ENCODE peak calls at places on chromosomes 4 and X, in seven cellular contexts. B is fibroblast of the aortic adventitia, Z is MM.1S, T is DND-41, G is neural progenitor cell, M is nephron progenitor cell, D is testis. A is an unnamed sample.

GRCh38 chrX:72714471-72714916 is 388 bp upstream of the PHKA1 start:
- DNase-seq in B (peak), Z (no peak), T (no peak), G (peak), M (peak), D (peak), A (no peak)

GRCh38 chr4:56641494-56642051 is 39.5 kb downstream of the HOPX start:
- DNase-seq in B (peak), Z (no peak), T (no peak), G (no peak), M (no peak), D (no peak), A (no peak)

GRCh38 chr4:182828678-182829025 is 88.5 kb downstream of the DCTD start:
- DNase-seq in B (no peak), Z (no peak), T (no peak), G (peak), M (no peak), D (no peak), A (no peak)

GRCh38 chr4:153488006-153488718 is 22.0 kb downstream of the TMEM131L start:
- DNase-seq in B (peak), Z (no peak), T (peak), G (no peak), M (no peak), D (no peak), A (peak)

GRCh38 chr4:153792893-153793227 is 4.0 kb upstream of the SFRP2 start:
- DNase-seq in B (no peak), Z (no peak), T (no peak), G (peak), M (no peak), D (no peak), A (no peak)

GRCh38 chrX:53317365-53318069 is 36.1 kb upstream of the IQSEC2 start:
- DNase-seq in B (peak), Z (peak), T (peak), G (peak), M (peak), D (peak), A (peak)

GRCh38 chr4:132709024-132709423 is 440.1 kb upstream of the PCDH10 start:
- DNase-seq in B (no peak), Z (peak), T (no peak), G (no peak), M (no peak), D (no peak), A (no peak)

GRCh38 chr4:2843909-2844584 is 403 bp downstream of the ADD1 start:
- DNase-seq in B (no peak), Z (peak), T (no peak), G (peak), M (peak), D (peak), A (peak)

GRCh38 chr4:55554453-55555030 is 7.8 kb upstream of the CLOCK start:
- DNase-seq in B (peak), Z (peak), T (no peak), G (no peak), M (no peak), D (no peak), A (peak)

GRCh38 chr4:159232465-159233106 is 129.7 kb downstream of the RAPGEF2 start:
- DNase-seq in B (no peak), Z (no peak), T (no peak), G (no peak), M (no peak), D (no peak), A (no peak)

GRCh38 chr4:125765936-125766335 is 451.2 kb downstream of the FAT4 start:
- DNase-seq in B (peak), Z (no peak), T (no peak), G (no peak), M (no peak), D (no peak), A (no peak)

GRCh38 chrX:10591363-10592036 is 28.9 kb downstream of the MID1 start:
- DNase-seq in B (no peak), Z (no peak), T (no peak), G (peak), M (no peak), D (no peak), A (no peak)

GRCh38 chr4:123671633-123672404 is 275.2 kb downstream of the SPRY1 start:
- DNase-seq in B (no peak), Z (peak), T (no peak), G (no peak), M (no peak), D (no peak), A (peak)

GRCh38 chr4:22574424-22574823 is 58.6 kb upstream of the ADGRA3 start:
- DNase-seq in B (no peak), Z (no peak), T (no peak), G (no peak), M (no peak), D (no peak), A (no peak)

GRCh38 chrX:131747173-131747572 is 203.3 kb downstream of the OR13H1 start:
- DNase-seq in B (peak), Z (peak), T (no peak), G (no peak), M (no peak), D (no peak), A (no peak)

GRCh38 chrX:46574941-46575381 is 1.4 kb downstream of the CHST7 start:
- DNase-seq in B (no peak), Z (peak), T (no peak), G (peak), M (peak), D (peak), A (peak)

GRCh38 chrX:111519215-111519614 is 7.8 kb downstream of the SERTM2 start:
- DNase-seq in B (peak), Z (peak), T (peak), G (peak), M (peak), D (no peak), A (no peak)

GRCh38 chrX:69066966-69067525 is 98.2 kb downstream of the PJA1 start:
- DNase-seq in B (peak), Z (no peak), T (no peak), G (no peak), M (no peak), D (no peak), A (no peak)

GRCh38 chr4:150801833-150802232 is 213.3 kb downstream of the LRBA start:
- DNase-seq in B (no peak), Z (no peak), T (no peak), G (no peak), M (no peak), D (no peak), A (no peak)

GRCh38 chr4:8410641-8411271 is 29.8 kb downstream of the ACOX3 start:
- DNase-seq in B (peak), Z (no peak), T (peak), G (peak), M (peak), D (peak), A (no peak)
- TF ChIP-seq CTCF in B (peak), Z (no peak), T (peak), G (peak), M (peak), D (no peak), A (no peak)

GRCh38 chrX:45557390-45557789 is 356.7 kb upstream of the DIPK2B start:
- DNase-seq in B (peak), Z (no peak), T (no peak), G (no peak), M (no peak), D (no peak), A (no peak)
- TF ChIP-seq CTCF in B (no peak), Z (no peak), T (no peak), G (no peak), M (no peak), D (no peak), A (no peak)

DNA sequence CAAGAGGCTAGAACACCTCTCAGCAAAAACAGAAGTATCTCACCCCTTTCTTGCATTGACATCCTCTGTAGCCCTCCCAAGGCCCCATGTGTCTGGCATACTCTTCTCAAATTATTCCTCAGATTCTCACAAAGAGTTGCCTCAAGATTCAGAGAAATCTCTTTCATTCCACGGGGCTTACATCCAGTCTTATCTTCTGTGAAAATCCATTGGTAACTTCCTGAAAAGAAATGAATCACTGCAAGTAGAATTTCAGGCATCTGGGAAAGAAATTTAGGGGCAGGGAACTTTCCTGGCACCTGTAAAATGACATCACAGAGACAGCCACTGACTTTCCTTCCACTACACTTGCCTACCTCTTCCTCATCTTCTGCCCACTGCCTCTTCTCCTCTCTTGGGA is 182.5 kb upstream of the ARHGEF9 start:
- DNase-seq in B (no peak), Z (no peak), T (no peak), G (no peak), M (no peak), D (no peak), A (no peak)
- TF ChIP-seq CTCF in B (no peak), Z (no peak), T (no peak), G (no peak), M (no peak), D (no peak), A (no peak)

GRCh38 chr4:108056418-108056817 is 66.7 kb downstream of the HADH start:
- DNase-seq in B (no peak), Z (peak), T (no peak), G (no peak), M (no peak), D (no peak), A (no peak)

GRCh38 chr4:108060686-108061321 is 71.1 kb downstream of the HADH start:
- DNase-seq in B (no peak), Z (no peak), T (no peak), G (no peak), M (peak), D (no peak), A (no peak)

GRCh38 chr4:108058685-108059440 is 69.2 kb downstream of the HADH start:
- DNase-seq in B (no peak), Z (no peak), T (no peak), G (peak), M (no peak), D (no peak), A (no peak)

GRCh38 chr4:108055787-108056186 is 66.1 kb downstream of the HADH start:
- DNase-seq in B (no peak), Z (no peak), T (no peak), G (no peak), M (no peak), D (no peak), A (no peak)

GRCh38 chr4:108060164-108060563 is 70.5 kb downstream of the HADH start:
- DNase-seq in B (peak), Z (no peak), T (no peak), G (peak), M (no peak), D (peak), A (no peak)
- TF ChIP-seq CTCF in B (peak), Z (no peak), T (peak), G (peak), M (no peak), D (no peak), A (peak)

GRCh38 chrX:17294561-17294960 is 80.4 kb upstream of the NHS start:
- DNase-seq in B (no peak), Z (no peak), T (no peak), G (no peak), M (no peak), D (no peak), A (no peak)
- TF ChIP-seq CTCF in B (no peak), Z (no peak), T (no peak), G (no peak), M (no peak), D (no peak), A (no peak)

GRCh38 chr4:180456928-180457327 is 1786.3 kb upstream of the TENM3 start:
- DNase-seq in B (no peak), Z (no peak), T (no peak), G (no peak), M (no peak), D (no peak), A (no peak)
- TF ChIP-seq CTCF in B (no peak), Z (no peak), T (no peak), G (peak), M (no peak), D (no peak), A (no peak)

GRCh38 chrX:115147220-115147619 is 42.0 kb upstream of the RBMXL3 start:
- DNase-seq in B (peak), Z (peak), T (no peak), G (no peak), M (no peak), D (no peak), A (no peak)
- TF ChIP-seq CTCF in B (peak), Z (peak), T (peak), G (peak), M (peak), D (no peak), A (no peak)

GRCh38 chrX:135480076-135480475 is 40.4 kb upstream of the INTS6L start:
- DNase-seq in B (no peak), Z (no peak), T (no peak), G (no peak), M (no peak), D (no peak), A (no peak)

GRCh38 chrX:135481696-135482179 is 38.7 kb upstream of the INTS6L start:
- DNase-seq in B (no peak), Z (no peak), T (no peak), G (no peak), M (no peak), D (no peak), A (no peak)

GRCh38 chrX:135489542-135489941 is 30.9 kb upstream of the INTS6L start:
- DNase-seq in B (no peak), Z (no peak), T (no peak), G (no peak), M (no peak), D (no peak), A (peak)

GRCh38 chrX:135484636-135485289 is 35.7 kb upstream of the INTS6L start:
- DNase-seq in B (peak), Z (peak), T (peak), G (peak), M (no peak), D (peak), A (peak)
- TF ChIP-seq CTCF in B (peak), Z (peak), T (peak), G (peak), M (peak), D (peak), A (peak)

DNA sequence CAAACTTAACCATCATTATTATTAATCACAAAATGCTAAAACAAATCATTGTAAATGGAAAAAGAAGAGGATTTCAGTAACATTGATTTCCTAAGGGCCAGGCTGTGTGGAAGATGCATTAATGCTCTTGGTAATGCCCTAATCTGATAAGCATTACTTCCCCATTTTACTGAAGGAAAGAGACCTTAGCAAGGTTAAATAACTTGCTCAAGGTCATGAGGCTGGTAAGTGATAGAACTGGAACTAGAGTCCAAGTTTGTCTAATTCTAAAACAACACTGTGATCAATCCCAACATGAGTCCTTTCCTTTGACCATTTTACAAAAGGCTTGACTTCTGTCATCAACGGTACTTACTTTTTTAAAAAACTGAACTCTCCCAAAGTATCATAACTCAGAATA is 32.6 kb downstream of the ADAMTS3 start:
- DNase-seq in B (no peak), Z (no peak), T (no peak), G (no peak), M (no peak), D (no peak), A (no peak)
- TF ChIP-seq CTCF in B (no peak), Z (no peak), T (no peak), G (no peak), M (no peak), D (no peak), A (no peak)